ENCODE peak calls at places on chromosomes 12 and 14, in four cellular contexts. L is gastrocnemius medialis, F is spleen, N is suprapubic skin. K is an unnamed sample.

GRCh38 chr14:95464524-95464923 is 51.9 kb downstream of the SYNE3 start:
- DNase-seq in L (no peak), F (no peak), N (no peak), K (no peak)

GRCh38 chr12:132689227-132689626 is 1.8 kb downstream of the PXMP2 start:
- DNase-seq in L (no peak), F (no peak), N (no peak), K (no peak)

GRCh38 chr12:53223006-53223305 is 9.1 kb downstream of the RARG start:
- DNase-seq in L (no peak), F (peak), N (no peak), K (no peak)

GRCh38 chr14:76292561-76292960 is 83.4 kb upstream of the ESRRB start:
- DNase-seq in L (no peak), F (no peak), N (no peak), K (no peak)

GRCh38 chr12:92408072-92408900 is 262.6 kb upstream of the BTG1 start:
- DNase-seq in L (no peak), F (no peak), N (no peak), K (peak)

GRCh38 chr12:6831450-6831995 is 3.3 kb downstream of the P3H3 start:
- DNase-seq in L (no peak), F (no peak), N (no peak), K (no peak)

GRCh38 chr14:70183991-70184390 is 4.8 kb downstream of the SLC8A3 start:
- DNase-seq in L (no peak), F (no peak), N (no peak), K (no peak)

GRCh38 chr12:97038859-97039258 is 131.8 kb downstream of the NEDD1 start:
- DNase-seq in L (no peak), F (no peak), N (no peak), K (no peak)

GRCh38 chr14:50397461-50398196 is 948 bp upstream of the CDKL1 start:
- DNase-seq in L (peak), F (no peak), N (no peak), K (peak)

GRCh38 chr14:104509673-104510072 is 69.9 kb upstream of the C14orf180 start:
- DNase-seq in L (no peak), F (no peak), N (no peak), K (no peak)

GRCh38 chr12:75611041-75611440 is 99.6 kb upstream of the KRR1 start:
- DNase-seq in L (no peak), F (no peak), N (no peak), K (no peak)

GRCh38 chr14:96122496-96122895 is 82.1 kb upstream of the BDKRB2 start:
- DNase-seq in L (no peak), F (no peak), N (no peak), K (peak)

GRCh38 chr12:108400481-108400880 is 61.4 kb upstream of the CMKLR1 start:
- DNase-seq in L (no peak), F (no peak), N (no peak), K (no peak)

GRCh38 chr12:7959278-7960063 is 23.5 kb upstream of the SLC2A3 start:
- DNase-seq in L (no peak), F (no peak), N (no peak), K (peak)

GRCh38 chr12:45273717-45274271 is 57.9 kb downstream of the ANO6 start:
- DNase-seq in L (no peak), F (no peak), N (peak), K (peak)

GRCh38 chr12:3492868-3493224 is 1.8 kb downstream of the PRMT8 start:
- DNase-seq in L (no peak), F (no peak), N (no peak), K (no peak)

GRCh38 chr14:83441801-83442200 is 1908.1 kb upstream of the SEL1L start:
- DNase-seq in L (no peak), F (no peak), N (no peak), K (no peak)

GRCh38 chr12:27463826-27464554 is 17.5 kb downstream of the SMCO2 start:
- DNase-seq in L (no peak), F (no peak), N (no peak), K (peak)

GRCh38 chr12:18430425-18431048 is 169.2 kb downstream of the PIK3C2G start:
- DNase-seq in L (no peak), F (no peak), N (no peak), K (peak)

GRCh38 chr12:113462880-113463745 is 8.6 kb downstream of the LHX5 start:
- DNase-seq in L (no peak), F (no peak), N (no peak), K (no peak)

GRCh38 chr14:100540141-100540925 is 46.9 kb downstream of the BEGAIN start:
- DNase-seq in L (no peak), F (peak), N (peak), K (no peak)

GRCh38 chr14:51657762-51658161 is 6.1 kb downstream of the FRMD6 start:
- DNase-seq in L (no peak), F (no peak), N (no peak), K (peak)

GRCh38 chr14:98822917-98823316 is 449.1 kb downstream of the BCL11B start:
- DNase-seq in L (no peak), F (no peak), N (no peak), K (no peak)

GRCh38 chr14:78367355-78367754 is 197.2 kb downstream of the NRXN3 start:
- DNase-seq in L (no peak), F (no peak), N (no peak), K (no peak)

GRCh38 chr14:70666364-70666691 is 24.6 kb downstream of the TTC9 start:
- DNase-seq in L (no peak), F (no peak), N (no peak), K (no peak)

GRCh38 chr14:21244546-21244945 is 24.7 kb downstream of the HNRNPC start:
- DNase-seq in L (no peak), F (no peak), N (no peak), K (peak)

GRCh38 chr12:10667581-10667980 is 6.3 kb downstream of the STYK1 start:
- DNase-seq in L (no peak), F (no peak), N (no peak), K (no peak)

GRCh38 chr12:4789776-4790175 is 69.6 kb downstream of the GALNT8 start:
- DNase-seq in L (no peak), F (no peak), N (no peak), K (no peak)

GRCh38 chr14:67674480-67675218 is at the start of gene VTI1B:
- DNase-seq in L (peak), F (peak), N (peak), K (peak)

GRCh38 chr12:1517007-1517406 is 77.4 kb downstream of the FBXL14 start:
- DNase-seq in L (no peak), F (no peak), N (no peak), K (peak)

GRCh38 chr12:68579254-68579653 is 31.4 kb upstream of the RAP1B start:
- DNase-seq in L (no peak), F (no peak), N (no peak), K (no peak)

GRCh38 chr14:89331398-89331797 is 85.6 kb downstream of the FOXN3 start:
- DNase-seq in L (no peak), F (no peak), N (no peak), K (no peak)

GRCh38 chr14:25887251-25887908 is 710.5 kb downstream of the NOVA1 start:
- DNase-seq in L (no peak), F (no peak), N (no peak), K (peak)

GRCh38 chr14:68208218-68208617 is 388.6 kb downstream of the RAD51B start:
- DNase-seq in L (no peak), F (no peak), N (no peak), K (no peak)

GRCh38 chr12:62629413-62629812 is 162.8 kb downstream of the MON2 start:
- DNase-seq in L (no peak), F (no peak), N (no peak), K (no peak)

GRCh38 chr12:9761407-9761736 is 671 bp upstream of the CD69 start:
- DNase-seq in L (no peak), F (no peak), N (no peak), K (no peak)

GRCh38 chr12:59657266-59657665 is 61.4 kb downstream of the SLC16A7 start:
- DNase-seq in L (no peak), F (no peak), N (no peak), K (no peak)

GRCh38 chr12:90090929-90091651 is 382.5 kb upstream of the ATP2B1 start:
- DNase-seq in L (no peak), F (no peak), N (peak), K (peak)

GRCh38 chr12:90086281-90086680 is 377.6 kb upstream of the ATP2B1 start:
- DNase-seq in L (no peak), F (no peak), N (no peak), K (peak)

GRCh38 chr12:90091809-90092208 is 383.2 kb upstream of the ATP2B1 start:
- DNase-seq in L (no peak), F (no peak), N (no peak), K (no peak)
- H3K4me3 ChIP-seq in L (no peak), F (no peak), N (no peak), K (no peak)

DNA sequence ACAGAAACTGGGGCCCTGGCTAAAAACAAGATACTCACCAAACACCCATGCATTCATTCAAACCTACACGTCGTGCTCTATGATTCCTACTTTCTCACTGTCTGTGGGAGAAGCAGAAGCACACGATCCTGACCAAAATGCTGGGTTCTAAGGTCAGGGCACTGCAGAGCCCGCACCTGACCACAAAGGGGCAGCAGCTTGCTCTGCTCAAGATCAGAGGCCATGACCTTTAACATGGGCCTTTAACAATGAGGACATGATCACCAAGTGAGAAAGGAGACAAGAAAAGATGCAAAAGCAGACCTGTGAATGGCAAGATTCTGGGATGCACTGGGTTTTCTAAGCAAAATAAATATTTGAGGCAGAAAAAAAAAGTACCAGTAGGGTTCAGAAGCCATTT is 40.1 kb upstream of the VPS33A start:
- DNase-seq in L (no peak), F (no peak), N (no peak), K (no peak)
- TF ChIP-seq CTCF in L (no peak), F (no peak), N (no peak), K (no peak)

GRCh38 chr12:57852195-57852594 is 5.7 kb upstream of the CTDSP2 start:
- DNase-seq in L (peak), F (peak), N (no peak), K (no peak)
- H3K4me3 ChIP-seq in L (peak), F (peak), N (peak), K (peak)

GRCh38 chr14:63993992-63994391 is 141.2 kb downstream of the SYNE2 start:
- DNase-seq in L (no peak), F (no peak), N (no peak), K (peak)
- TF ChIP-seq CTCF in L (no peak), F (no peak), N (no peak), K (peak)